ENCODE peak calls at places on chromosomes 5 and 9, in seven cellular contexts. D is NCI-H1417; N is anterior cingulate cortex; F is esophagus squamous epithelium; Z is suprapubic skin; H is T-helper 2 cell; B is stimulated activated naive CD8-positive, alpha-beta T cell treated with anti-CD3 and anti-CD28 coated beads, Interleukin-15, Interleukin-2, amounts not matched to agents 100 U/mL and 50 U/mL, for 24 hours. L is an unnamed sample.

GRCh38 chr5:159106569-159107282 is 7.0 kb upstream of the EBF1 start:
- DNase-seq in D (peak), N (peak), F (no peak), Z (peak), H (peak), B (peak), L (no peak)

GRCh38 chr9:121298689-121299112 is 30.7 kb downstream of the GSN start:
- DNase-seq in D (no peak), N (no peak), F (no peak), Z (peak), H (no peak), B (no peak), L (no peak)

GRCh38 chr9:737400-738120 is 103.9 kb upstream of the DMRT1 start:
- DNase-seq in D (no peak), N (no peak), F (no peak), Z (no peak), H (no peak), B (no peak), L (no peak)

GRCh38 chr5:171450423-171451246 is 31.2 kb downstream of the FGF18 start:
- DNase-seq in D (no peak), N (no peak), F (no peak), Z (peak), H (no peak), B (peak), L (no peak)

GRCh38 chr5:120380644-120381043 is 83.5 kb upstream of the PRR16 start:
- DNase-seq in D (no peak), N (no peak), F (no peak), Z (no peak), H (no peak), B (no peak), L (no peak)

GRCh38 chr9:111866976-111867375 is 29.6 kb upstream of the UGCG start:
- DNase-seq in D (no peak), N (no peak), F (no peak), Z (no peak), H (no peak), B (no peak), L (no peak)

GRCh38 chr5:61311836-61312808 is 19.9 kb upstream of the ZSWIM6 start:
- DNase-seq in D (no peak), N (no peak), F (no peak), Z (no peak), H (no peak), B (no peak), L (peak)

GRCh38 chr5:176441921-176442323 is 6.3 kb upstream of the FAF2 start:
- DNase-seq in D (no peak), N (no peak), F (no peak), Z (no peak), H (no peak), B (no peak), L (no peak)

GRCh38 chr5:52139888-52140580 is 647.7 kb upstream of the ITGA1 start:
- DNase-seq in D (no peak), N (no peak), F (no peak), Z (no peak), H (no peak), B (no peak), L (peak)

L was measured in DMS79.